ENCODE peak calls at places on chromosome 1, in ten cellular contexts. J, E, G, C, K, L, A, D, T and V are unnamed samples.

GRCh38 chr1:24385160-24385939 is 28.2 kb downstream of the STPG1 start:
- DNase-seq in J (no peak), E (peak; percentile 45), G (peak; percentile 49), C (peak; percentile 62), K (no peak), L (peak; percentile 21), A (peak; percentile 21), D (peak; percentile 66), T (peak; percentile 84), V (no peak)

GRCh38 chr1:154411525-154411924 is 6.4 kb downstream of the IL6R start:
- DNase-seq in J (no peak), E (no peak), G (no peak), C (no peak), K (no peak), L (no peak), A (no peak), D (peak; percentile 19), T (no peak), V (no peak)

GRCh38 chr1:205444931-205445652 is 10.8 kb downstream of the BLACAT1 start:
- DNase-seq in J (no peak), E (no peak), G (no peak), C (peak; percentile 9), K (no peak), L (peak; percentile 72), A (no peak), D (no peak), T (peak; percentile 97), V (peak; percentile 98)

GRCh38 chr1:82399093-82399492 is 598.4 kb downstream of the ADGRL2 start:
- DNase-seq in J (no peak), E (no peak), G (no peak), C (no peak), K (no peak), L (no peak), A (no peak), D (no peak), T (no peak), V (no peak)

GRCh38 chr1:156160744-156161181 is 7.4 kb downstream of the SEMA4A start:
- DNase-seq in J (peak; percentile 94), E (no peak), G (peak; percentile 7), C (peak; percentile 67), K (peak; percentile 58), L (no peak), A (no peak), D (no peak), T (peak; percentile 91), V (peak; percentile 92)

GRCh38 chr1:27602510-27603319 is 1.2 kb downstream of the AHDC1 start:
- DNase-seq in J (peak; percentile 90), E (peak; percentile 45), G (no peak), C (no peak), K (no peak), L (peak; percentile 47), A (no peak), D (peak; percentile 30), T (peak; percentile 88), V (no peak)

GRCh38 chr1:90114521-90115141 is 119.7 kb downstream of the ZNF326 start:
- DNase-seq in J (no peak), E (peak; percentile 77), G (peak; percentile 45), C (peak; percentile 44), K (peak; percentile 59), L (peak; percentile 51), A (peak; percentile 52), D (peak; percentile 41), T (peak; percentile 83), V (no peak)

GRCh38 chr1:232594018-232594502 is 35.9 kb downstream of the SIPA1L2 start:
- DNase-seq in J (no peak), E (no peak), G (no peak), C (no peak), K (peak; percentile 20), L (no peak), A (no peak), D (peak; percentile 74), T (no peak), V (no peak)

DNA sequence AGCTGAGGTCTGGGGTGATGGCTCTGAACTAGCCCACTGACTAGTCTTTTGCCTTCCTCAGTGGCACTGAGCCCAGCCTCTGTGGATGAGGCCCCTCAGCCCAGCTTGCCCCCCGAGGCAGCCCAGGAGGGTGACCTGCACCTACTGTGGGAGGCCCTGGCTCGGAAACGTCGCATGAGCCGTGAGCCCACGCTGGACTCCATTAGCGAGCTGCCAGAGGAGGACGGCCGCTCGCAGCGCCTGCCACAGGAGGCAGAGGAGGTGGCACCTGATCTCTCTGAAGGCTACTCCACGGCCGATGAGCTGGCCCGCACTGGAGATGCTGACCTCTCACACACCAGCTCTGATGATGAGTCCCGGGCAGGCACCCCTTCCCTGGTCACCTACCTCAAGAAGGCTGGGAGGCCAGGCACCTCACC is 87.8 kb downstream of the TRIM11 start:
- DNase-seq in J (no peak), E (no peak), G (no peak), C (no peak), K (no peak), L (no peak), A (no peak), D (no peak), T (no peak), V (no peak)
- TF ChIP-seq CTCF in J (no peak), E (no peak), G (no peak), C (no peak), K (no peak), L (no peak), A (no peak), D (no peak), T (no peak), V (no peak)

GRCh38 chr1:203353486-203353885 is 2.6 kb upstream of the FMOD start:
- DNase-seq in J (no peak), E (no peak), G (no peak), C (no peak), K (no peak), L (no peak), A (no peak), D (no peak), T (no peak), V (no peak)

GRCh38 chr1:203354246-203354645 is 3.3 kb upstream of the FMOD start:
- DNase-seq in J (no peak), E (peak; percentile 32), G (no peak), C (peak; percentile 57), K (peak; percentile 71), L (no peak), A (peak; percentile 69), D (no peak), T (no peak), V (no peak)

GRCh38 chr1:203349757-203350522 is 982 bp downstream of the FMOD start:
- DNase-seq in J (no peak), E (no peak), G (no peak), C (no peak), K (no peak), L (no peak), A (no peak), D (no peak), T (no peak), V (no peak)

GRCh38 chr1:203349166-203349565 is 1.8 kb downstream of the FMOD start:
- DNase-seq in J (no peak), E (no peak), G (no peak), C (no peak), K (no peak), L (no peak), A (no peak), D (no peak), T (no peak), V (no peak)

DNA sequence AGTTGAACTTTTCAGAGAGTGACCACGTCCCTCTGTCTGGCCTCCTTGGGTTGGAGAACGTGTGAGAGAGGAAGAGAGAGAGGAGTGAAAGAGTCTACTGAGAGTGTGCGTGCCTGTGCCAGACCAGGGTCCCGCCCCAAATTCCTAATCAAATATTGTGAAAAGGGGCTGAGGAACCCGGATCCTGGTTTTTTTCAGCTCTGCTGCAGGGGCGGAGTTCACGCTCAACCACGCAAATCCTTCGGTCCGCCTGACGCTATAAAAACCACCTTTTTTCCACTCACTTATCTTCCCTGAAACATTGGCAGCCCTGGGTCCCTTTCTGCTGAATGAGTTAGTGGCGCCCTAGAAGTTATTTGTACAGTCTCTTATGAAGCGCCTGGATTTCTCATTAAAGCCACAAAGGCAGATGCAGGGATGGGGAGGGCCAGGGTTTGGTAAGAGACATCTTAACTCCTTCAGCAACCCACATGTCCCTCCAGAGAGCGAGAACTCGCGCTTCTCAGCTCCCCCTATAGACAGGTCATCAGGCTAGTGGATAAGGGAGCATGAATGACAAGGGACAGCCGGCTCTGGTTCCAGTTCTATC is at the start of gene FMOD:
- DNase-seq in J (no peak), E (no peak), G (peak; percentile 18), C (peak; percentile 63), K (peak; percentile 48), L (peak; percentile 49), A (no peak), D (no peak), T (peak; percentile 71), V (no peak)
- TF ChIP-seq CTCF in J (no peak), E (no peak), G (no peak), C (peak; percentile 22), K (peak; percentile 1), L (peak; percentile 62), A (peak; percentile 23), D (no peak), T (peak; percentile 61), V (no peak)

GRCh38 chr1:41500378-41500777 is 15.9 kb upstream of the EDN2 start:
- DNase-seq in J (peak; percentile 93), E (peak; percentile 94), G (no peak), C (peak; percentile 35), K (no peak), L (no peak), A (no peak), D (peak; percentile 93), T (no peak), V (no peak)

GRCh38 chr1:41502912-41503311 is 18.4 kb upstream of the EDN2 start:
- DNase-seq in J (no peak), E (no peak), G (no peak), C (no peak), K (no peak), L (no peak), A (no peak), D (no peak), T (no peak), V (no peak)

GRCh38 chr1:41499591-41499990 is 15.1 kb upstream of the EDN2 start:
- DNase-seq in J (no peak), E (no peak), G (no peak), C (no peak), K (no peak), L (no peak), A (no peak), D (no peak), T (no peak), V (no peak)

GRCh38 chr1:41501581-41501980 is 17.1 kb upstream of the EDN2 start:
- DNase-seq in J (peak; percentile 95), E (peak; percentile 78), G (no peak), C (no peak), K (no peak), L (no peak), A (no peak), D (no peak), T (no peak), V (no peak)

DNA sequence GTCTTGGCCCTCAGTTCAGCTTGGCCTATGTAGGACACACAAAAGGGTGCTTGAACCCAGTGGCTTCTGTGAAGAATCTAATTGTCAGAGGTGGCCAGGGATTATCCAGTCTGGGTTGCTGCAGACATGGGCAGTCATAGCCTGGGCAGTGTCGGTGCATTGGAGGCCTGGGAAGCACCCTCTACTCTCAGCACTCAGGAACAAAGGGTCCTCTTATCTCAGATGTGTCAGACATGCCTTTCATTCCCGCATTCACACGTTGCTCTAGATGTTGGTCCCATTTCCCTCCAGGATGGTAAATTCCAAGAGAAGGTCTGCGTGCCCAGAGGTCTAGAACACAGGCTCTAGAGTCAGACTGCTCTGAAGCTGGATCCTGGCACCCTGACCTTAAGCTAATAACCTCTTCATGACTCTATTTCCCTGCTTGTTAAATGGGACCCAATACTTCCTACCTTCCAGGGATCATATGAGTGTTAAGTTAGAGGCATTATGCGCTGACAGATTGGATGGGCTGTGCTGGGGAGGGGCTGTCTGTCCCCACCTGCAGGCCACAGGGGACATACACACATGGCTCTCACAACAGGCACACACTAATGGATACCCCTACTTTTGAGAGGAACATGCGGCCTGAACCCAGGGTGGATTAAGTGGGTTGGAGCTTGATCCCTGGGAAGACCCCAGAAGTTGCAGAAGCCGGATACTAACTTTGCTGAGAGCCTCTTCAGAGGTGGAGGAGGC is 16.5 kb upstream of the EDN2 start:
- DNase-seq in J (no peak), E (no peak), G (no peak), C (no peak), K (no peak), L (no peak), A (no peak), D (peak; percentile 61), T (no peak), V (no peak)
- TF ChIP-seq CTCF in J (no peak), E (peak; percentile 15), G (no peak), C (no peak), K (no peak), L (no peak), A (no peak), D (no peak), T (peak; percentile 26), V (no peak)

DNA sequence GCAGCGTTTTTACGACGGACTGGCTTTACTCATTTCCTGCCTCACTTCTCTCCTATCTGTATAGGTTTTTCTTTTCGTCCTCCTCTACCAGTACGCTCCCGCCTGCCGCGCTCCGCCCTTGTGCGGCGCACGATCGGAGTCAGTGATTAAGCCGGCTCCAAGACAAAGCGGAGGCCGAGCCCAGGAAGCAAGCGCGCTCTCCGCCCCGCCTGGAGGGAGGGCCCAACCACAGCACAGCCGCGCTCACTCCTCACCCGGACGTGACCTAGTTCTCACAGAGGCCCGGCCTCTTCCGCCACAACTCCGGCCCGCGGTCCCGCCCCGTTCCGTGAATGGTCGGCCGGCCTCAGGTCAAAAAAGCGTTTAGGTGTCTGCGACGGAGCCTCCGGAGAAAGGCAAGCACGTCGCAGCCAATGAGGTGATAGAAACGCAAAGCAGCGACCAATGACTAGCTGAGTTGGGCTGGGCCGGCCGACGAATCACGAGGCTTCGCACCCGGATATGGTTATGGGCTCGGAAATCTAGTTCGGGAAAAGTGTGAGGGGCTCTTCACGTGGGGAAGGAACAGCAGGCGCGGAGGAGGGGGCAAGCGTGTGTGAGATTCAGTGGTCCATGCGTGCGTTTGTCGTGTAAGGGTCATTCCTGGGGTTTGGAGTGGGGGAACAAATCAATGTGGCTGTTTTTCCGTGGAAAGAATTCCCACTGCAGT is at the start of gene METTL13:
- DNase-seq in J (peak; percentile 100), E (peak; percentile 100), G (peak; percentile 99), C (peak; percentile 99), K (peak; percentile 98), L (peak; percentile 98), A (peak; percentile 99), D (peak; percentile 100), T (peak; percentile 99), V (peak; percentile 95)
- TF ChIP-seq CTCF in J (no peak), E (no peak), G (no peak), C (no peak), K (no peak), L (no peak), A (no peak), D (no peak), T (no peak), V (no peak)